ENCODE peak calls at places on chromosomes 4 and X, in six cellular contexts. Y, U, Z, F, K and X are unnamed samples.

GRCh38 chr4:65344278-65344825 is 325.9 kb downstream of the EPHA5 start:
- DNase-seq in K (no peak), F (no peak), U (no peak), Y (no peak), Z (no peak), X (no peak)

GRCh38 chrX:136849395-136849794 is 31.1 kb downstream of the RBMX start:
- DNase-seq in Y (no peak), F (no peak), U (no peak), K (no peak), Z (no peak), X (no peak)

GRCh38 chr4:7595883-7596535 is 161.3 kb upstream of the PSAPL1 start:
- DNase-seq in K (no peak), Z (peak), F (no peak), U (no peak), Y (no peak), X (no peak)

GRCh38 chr4:67721770-67722597 is 21.0 kb upstream of the UBA6 start:
- DNase-seq in Y (peak), U (no peak), F (no peak), K (peak), Z (peak), X (peak)

GRCh38 chrX:107718156-107718621 is 57.4 kb downstream of the TSC22D3 start:
- DNase-seq in Z (peak), U (peak), K (peak), Y (peak), F (peak), X (peak)

GRCh38 chrX:63754141-63754859 is 30.7 kb downstream of the ARHGEF9 start:
- DNase-seq in Z (no peak), F (peak), U (peak), Y (peak), K (peak), X (peak)

GRCh38 chrX:8738588-8739189 is 6.8 kb upstream of the ANOS1 start:
- DNase-seq in U (peak), F (peak), K (peak), Y (peak), Z (peak), X (peak)

GRCh38 chrX:46465203-46465602 is 80.0 kb downstream of the ZNF674 start:
- DNase-seq in U (no peak), Y (no peak), Z (no peak), K (no peak), F (no peak), X (no peak)

GRCh38 chrX:148942754-148943153 is 442.3 kb downstream of the AFF2 start:
- DNase-seq in F (no peak), K (no peak), U (no peak), Y (no peak), Z (no peak), X (no peak)

GRCh38 chrX:103919336-103919682 is 43.1 kb upstream of the TMSB15B start:
- DNase-seq in F (peak), Y (peak), U (peak), Z (no peak), K (peak), X (peak)

GRCh38 chr4:84493092-84493850 is 5.8 kb downstream of the NKX6-1 start:
- DNase-seq in Y (peak), Z (peak), K (peak), U (peak), F (peak), X (no peak)

GRCh38 chrX:24148118-24148517 is 1.4 kb upstream of the ZFX start:
- DNase-seq in F (no peak), Y (no peak), U (no peak), K (peak), Z (no peak), X (no peak)

GRCh38 chr4:7213802-7214201 is 21.5 kb downstream of the SORCS2 start:
- DNase-seq in F (no peak), Y (no peak), U (no peak), K (no peak), Z (no peak), X (no peak)

GRCh38 chrX:71256051-71256450 is 2.1 kb upstream of the ZMYM3 start:
- DNase-seq in F (no peak), Y (peak), U (no peak), Z (no peak), K (peak), X (no peak)

GRCh38 chr4:38857354-38858096 is 908 bp upstream of the TLR6 start:
- DNase-seq in Z (no peak), K (peak), Y (peak), F (no peak), U (peak), X (peak)

GRCh38 chr4:98739718-98740117 is 81.3 kb upstream of the TSPAN5 start:
- DNase-seq in F (no peak), K (no peak), Z (no peak), U (no peak), Y (no peak), X (no peak)

GRCh38 chr4:184896868-184897715 is 71.3 kb upstream of the ACSL1 start:
- DNase-seq in Y (no peak), U (no peak), K (no peak), Z (no peak), F (no peak), X (peak)

GRCh38 chr4:114597410-114598115 is 1.0 kb upstream of the UGT8 start:
- DNase-seq in F (peak), K (no peak), U (no peak), Y (no peak), Z (peak), X (no peak)

GRCh38 chr4:100431416-100431815 is 86.4 kb downstream of the EMCN start:
- DNase-seq in K (no peak), U (no peak), Z (no peak), Y (no peak), F (no peak), X (no peak)

GRCh38 chr4:84877051-84877833 is 89.2 kb downstream of the WDFY3 start:
- DNase-seq in F (no peak), Y (peak), K (no peak), Z (no peak), U (peak), X (peak)

GRCh38 chrX:119374736-119375135 is 24.4 kb upstream of the SLC25A43 start:
- DNase-seq in K (peak), U (peak), F (no peak), Y (no peak), Z (no peak), X (peak)

GRCh38 chr4:42392436-42392835 is 4.9 kb upstream of the SHISA3 start:
- DNase-seq in K (no peak), U (no peak), Z (no peak), F (no peak), Y (no peak), X (no peak)

GRCh38 chr4:128359422-128359821 is 71.8 kb upstream of the PGRMC2 start:
- DNase-seq in K (no peak), Y (no peak), U (no peak), F (no peak), Z (no peak), X (no peak)

GRCh38 chr4:126264839-126265238 is 950.1 kb downstream of the FAT4 start:
- DNase-seq in Y (peak), F (no peak), Z (no peak), K (peak), U (peak), X (peak)

GRCh38 chrX:24877854-24878650 is 137.7 kb downstream of the ARX start:
- DNase-seq in Y (peak), K (peak), Z (no peak), F (no peak), U (no peak), X (peak)

GRCh38 chr4:52298444-52298843 is 247.3 kb downstream of the SPATA18 start:
- DNase-seq in U (peak), Z (no peak), K (no peak), F (no peak), Y (no peak), X (peak)

GRCh38 chr4:13580018-13580417 is 35.7 kb upstream of the NKX3-2 start:
- DNase-seq in K (no peak), Y (no peak), Z (no peak), F (no peak), U (no peak), X (no peak)

GRCh38 chr4:8728536-8729407 is 136.2 kb downstream of the CPZ start:
- DNase-seq in Y (no peak), F (peak), Z (no peak), K (no peak), U (no peak), X (no peak)

GRCh38 chrX:41822917-41823316 is 98.9 kb downstream of the GPR82 start:
- DNase-seq in Y (no peak), F (no peak), K (no peak), Z (no peak), U (no peak), X (peak)

GRCh38 chrX:1657367-1658082 is 42.7 kb downstream of the ASMT start:
- DNase-seq in K (no peak), Z (peak), U (peak), Y (no peak), F (peak), X (no peak)

DNA sequence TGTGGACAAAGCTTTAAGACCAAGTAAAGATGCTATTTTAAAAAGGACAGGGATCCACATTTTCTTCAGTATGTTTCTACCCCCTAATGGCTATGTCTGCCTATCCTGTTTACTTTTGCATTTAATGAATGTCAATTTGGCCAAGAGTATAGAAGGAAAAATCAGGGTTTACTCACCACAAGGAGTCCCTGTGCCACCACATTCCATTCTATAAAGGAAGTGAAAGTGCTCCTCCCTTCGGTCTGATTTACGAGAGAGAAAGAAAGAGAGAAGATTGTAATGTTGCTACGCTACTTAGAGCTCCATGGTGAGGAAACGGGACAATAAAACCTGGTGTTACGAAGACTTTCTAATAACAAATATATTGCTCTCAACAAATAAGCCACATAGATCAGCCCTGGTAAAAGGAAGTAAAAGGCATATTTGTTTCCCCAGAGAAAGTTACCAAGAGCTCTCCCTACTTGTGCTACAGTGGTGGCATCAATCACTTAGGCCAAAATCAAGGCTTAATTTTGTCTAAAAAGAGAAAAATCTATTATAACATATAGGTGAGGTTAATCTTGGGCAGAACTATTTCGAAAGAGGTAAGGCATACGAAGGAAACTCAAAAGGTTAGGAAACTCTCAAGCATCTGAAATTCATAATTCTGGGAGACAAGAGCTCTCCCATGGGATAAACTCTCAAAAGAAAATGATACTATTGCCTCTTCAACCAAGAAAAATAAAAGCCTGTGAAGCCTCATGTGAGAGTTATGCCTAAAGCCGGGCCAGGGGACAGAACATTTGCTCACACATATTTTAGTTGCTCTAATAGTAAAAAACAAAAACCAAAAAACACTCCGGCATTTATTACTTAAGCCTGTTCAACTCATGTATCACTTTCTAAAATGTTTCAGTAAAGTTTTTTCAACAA is 29.5 kb downstream of the TAPT1 start:
- DNase-seq in F (peak), Y (peak), U (peak), K (peak), Z (peak), X (peak)
- H3K9ac ChIP-seq in F (no peak), Y (peak), U (peak), K (peak), Z (no peak), X (no peak)

DNA sequence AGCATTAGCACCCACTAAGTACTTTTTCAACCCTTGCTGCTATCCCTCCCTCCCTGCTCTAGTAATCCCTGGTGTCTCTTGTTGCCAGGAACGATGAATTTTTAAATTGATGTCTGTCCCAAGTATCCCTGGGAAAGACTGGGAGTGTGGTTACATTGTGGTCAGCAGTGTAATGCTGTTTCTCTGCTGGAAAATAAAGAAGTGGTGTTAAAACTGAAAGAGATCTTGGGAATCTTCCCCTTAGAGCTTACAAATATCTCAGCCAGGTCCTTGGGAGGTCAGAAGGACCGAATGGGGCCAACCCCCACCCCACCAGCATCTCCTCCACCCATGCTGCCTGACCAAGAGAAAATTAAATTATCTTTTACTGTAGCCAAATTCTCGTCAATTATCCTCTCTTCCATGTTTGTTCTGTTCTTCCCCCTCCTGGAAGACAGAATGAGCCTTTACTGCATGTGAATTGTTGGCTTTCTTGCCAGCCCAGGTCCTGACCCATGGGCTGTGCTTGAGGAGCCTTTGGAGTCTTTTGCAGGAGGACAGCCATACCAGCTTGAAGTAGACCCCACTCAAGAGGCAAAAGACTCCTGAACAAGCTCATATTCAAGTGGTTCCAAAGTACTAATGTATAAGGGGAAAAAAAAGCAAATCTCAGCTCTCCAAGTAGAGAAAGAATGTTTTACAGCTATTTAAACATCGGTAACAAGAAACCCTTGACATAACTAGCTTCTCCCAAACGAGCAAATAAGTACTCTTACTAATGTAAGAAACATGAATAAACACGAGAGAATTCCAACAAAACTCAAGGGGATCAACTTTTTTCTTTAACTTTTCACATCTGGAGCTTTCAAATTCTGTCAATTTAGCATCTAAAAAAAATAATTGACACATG is 174.8 kb upstream of the MXRA5 start:
- DNase-seq in F (no peak), U (peak), Y (peak), K (peak), Z (no peak), X (no peak)
- H3K9ac ChIP-seq in F (no peak), U (peak), Y (peak), K (peak), Z (no peak), X (no peak)

GRCh38 chr4:119730644-119730995 is 102.0 kb upstream of the PDE5A start:
- DNase-seq in Z (no peak), Y (peak), F (no peak), K (peak), U (peak), X (peak)
- H3K9ac ChIP-seq in Z (no peak), Y (no peak), F (no peak), K (peak), U (no peak), X (no peak)

DNA sequence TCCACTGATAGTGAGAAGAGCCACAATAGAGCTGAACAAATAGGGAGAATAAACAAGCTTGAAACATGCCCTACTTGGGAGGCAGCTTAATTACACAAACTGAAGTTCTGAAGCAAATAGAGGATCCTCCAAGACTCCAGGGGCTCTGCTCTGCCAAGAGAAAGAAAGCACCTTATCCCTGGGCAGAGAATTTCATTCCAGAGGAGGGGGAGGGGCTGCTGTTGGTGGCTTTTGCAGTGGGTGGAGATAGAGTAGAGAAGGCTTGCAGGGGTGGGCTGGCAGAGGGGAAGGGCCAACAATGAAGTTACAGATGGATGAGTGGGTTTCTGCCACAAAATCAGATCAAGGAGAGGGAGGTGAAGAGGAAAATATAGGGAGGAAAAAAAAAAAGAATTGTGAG is 1.0 kb upstream of the LPAR4 start:
- DNase-seq in K (no peak), Z (peak), U (no peak), F (no peak), Y (no peak), X (no peak)
- H3K9ac ChIP-seq in K (no peak), Z (no peak), U (no peak), F (no peak), Y (no peak), X (no peak)

GRCh38 chr4:5857199-5857598 is 35.7 kb downstream of the CRMP1 start:
- DNase-seq in U (no peak), F (no peak), Y (no peak), Z (no peak), K (no peak), X (no peak)

GRCh38 chr4:5852806-5853205 is 40.1 kb downstream of the CRMP1 start:
- DNase-seq in Z (no peak), K (no peak), Y (no peak), F (no peak), U (no peak), X (no peak)

GRCh38 chr4:5851637-5852036 is 41.2 kb downstream of the CRMP1 start:
- DNase-seq in Z (no peak), U (no peak), F (no peak), K (no peak), Y (no peak), X (no peak)
- H3K9ac ChIP-seq in Z (no peak), U (no peak), F (no peak), K (no peak), Y (no peak), X (no peak)